ENCODE peak calls at places on chromosomes 7 and 10, in five cellular contexts. T, F, E, W and Y are unnamed samples.

GRCh38 chr7:151114151-151115090 is 28.1 kb downstream of the AGAP3 start:
- DNase-seq in T (no peak), E (no peak), W (no peak), F (no peak), Y (peak)

GRCh38 chr10:26621889-26622681 is 75.4 kb upstream of the PDSS1 start:
- DNase-seq in T (no peak), W (peak), F (peak), E (peak), Y (peak)

GRCh38 chr10:4804505-4804904 is 21.5 kb upstream of the AKR1E2 start:
- DNase-seq in T (no peak), E (no peak), W (no peak), F (no peak), Y (no peak)

GRCh38 chr10:123835575-123835974 is 56.0 kb downstream of the CPXM2 start:
- DNase-seq in F (no peak), T (no peak), W (no peak), E (no peak), Y (no peak)

GRCh38 chr10:116084166-116084565 is 188.8 kb downstream of the GFRA1 start:
- DNase-seq in E (no peak), W (no peak), T (no peak), F (no peak), Y (no peak)

GRCh38 chr7:151672706-151673105 is 153.0 kb upstream of the RHEB start:
- DNase-seq in F (no peak), E (peak), W (no peak), T (no peak), Y (no peak)

GRCh38 chr7:15326044-15326644 is 235.7 kb downstream of the AGMO start:
- DNase-seq in E (peak), W (no peak), T (peak), F (peak), Y (no peak)

GRCh38 chr10:79053481-79054202 is 15.1 kb upstream of the ZMIZ1 start:
- DNase-seq in E (no peak), F (no peak), T (no peak), W (no peak), Y (no peak)